ENCODE peak calls at places on chromosomes 7 and 10, in eight cellular contexts. W is heart right ventricle, D is pancreas, T is SK-N-SH, E is IMR-90, H is mesenchymal stem cell, J is mesendoderm, M is SJSA1. I is an unnamed sample. For H3K4me1, the result is how much of the 10 kb centered on the place peaks cover.

GRCh38 chr7:135335628-135336139 is 102.0 kb downstream of the STRA8 start:
- DNase-seq in W (no peak), D (peak), T (peak), E (peak), H (peak), J (peak), M (peak), I (peak)

GRCh38 chr10:21174670-21175495 is 277.8 kb upstream of the NEBL start:
- DNase-seq in W (no peak), D (no peak), T (no peak), E (no peak), H (peak), J (peak), M (no peak), I (no peak)

GRCh38 chr10:132696204-132696603 is 89.7 kb downstream of the NKX6-2 start:
- DNase-seq in W (no peak), D (no peak), T (no peak), E (no peak), H (no peak), J (no peak), M (no peak), I (peak)

GRCh38 chr10:125064681-125065492 is 95.5 kb downstream of the CTBP2 start:
- DNase-seq in W (no peak), D (no peak), T (no peak), E (peak), H (peak), J (peak), M (peak), I (no peak)

GRCh38 chr7:131543298-131543697 is 13.1 kb downstream of the PODXL start:
- DNase-seq in W (no peak), D (no peak), T (no peak), E (no peak), H (no peak), J (no peak), M (no peak), I (no peak)

GRCh38 chr7:115910541-115911164 is 119.9 kb downstream of the TFEC start:
- DNase-seq in W (no peak), D (no peak), T (peak), E (peak), H (peak), J (peak), M (peak), I (no peak)

GRCh38 chr7:116521046-116521664 is 3.7 kb upstream of the CAV1 start:
- DNase-seq in W (no peak), D (no peak), T (no peak), E (peak), H (peak), J (no peak), M (no peak), I (no peak)

GRCh38 chr10:2985729-2986232 is 81.6 kb upstream of the PFKP start:
- DNase-seq in W (no peak), D (peak), T (no peak), E (peak), H (peak), J (peak), M (peak), I (no peak)

GRCh38 chr7:33979807-33980355 is 74.5 kb downstream of the BMPER start:
- DNase-seq in W (no peak), D (no peak), T (no peak), E (peak), H (peak), J (peak), M (peak), I (no peak)

GRCh38 chr7:39691821-39692220 is 68.4 kb downstream of the RALA start:
- DNase-seq in W (no peak), D (no peak), T (no peak), E (peak), H (peak), J (no peak), M (peak), I (no peak)

GRCh38 chr7:114026486-114027089 is 107.8 kb upstream of the PPP1R3A start:
- DNase-seq in W (no peak), D (no peak), T (peak), E (peak), H (peak), J (peak), M (no peak), I (no peak)

GRCh38 chr10:69869291-69869841 is 67.7 kb downstream of the COL13A1 start:
- DNase-seq in W (no peak), D (no peak), T (peak), E (peak), H (peak), J (no peak), M (no peak), I (no peak)

GRCh38 chr7:108114117-108114841 is 15.9 kb downstream of the LAMB4 start:
- DNase-seq in W (no peak), D (peak), T (no peak), E (no peak), H (no peak), J (peak), M (no peak), I (no peak)

GRCh38 chr10:21692909-21693308 is 158.9 kb downstream of the MLLT10 start:
- DNase-seq in W (no peak), D (no peak), T (no peak), E (no peak), H (no peak), J (no peak), M (no peak), I (no peak)

GRCh38 chr10:115948415-115948814 is 324.6 kb downstream of the GFRA1 start:
- DNase-seq in W (no peak), D (no peak), T (no peak), E (peak), H (peak), J (peak), M (peak), I (no peak)

GRCh38 chr7:110857106-110857505 is 233.8 kb upstream of the LRRN3 start:
- DNase-seq in W (no peak), D (no peak), T (no peak), E (no peak), H (no peak), J (no peak), M (no peak), I (no peak)

GRCh38 chr10:93097386-93097785 is 23.7 kb downstream of the CYP26A1 start:
- DNase-seq in W (no peak), D (no peak), T (no peak), E (no peak), H (no peak), J (peak), M (no peak), I (no peak)

GRCh38 chr7:53473371-53473770 is 437.9 kb downstream of the POM121L12 start:
- DNase-seq in W (no peak), D (no peak), T (no peak), E (no peak), H (no peak), J (no peak), M (no peak), I (no peak)

GRCh38 chr7:153701678-153702077 is 350.5 kb upstream of the DPP6 start:
- DNase-seq in W (no peak), D (no peak), T (no peak), E (no peak), H (no peak), J (no peak), M (no peak), I (no peak)

GRCh38 chr10:10792681-10793080 is 225.0 kb upstream of the CELF2 start:
- DNase-seq in W (no peak), D (no peak), T (no peak), E (peak), H (peak), J (peak), M (peak), I (peak)

GRCh38 chr7:128672927-128673517 is 930 bp downstream of the GARIN1A start:
- DNase-seq in W (no peak), D (no peak), T (peak), E (peak), H (peak), J (peak), M (peak), I (no peak)

DNA sequence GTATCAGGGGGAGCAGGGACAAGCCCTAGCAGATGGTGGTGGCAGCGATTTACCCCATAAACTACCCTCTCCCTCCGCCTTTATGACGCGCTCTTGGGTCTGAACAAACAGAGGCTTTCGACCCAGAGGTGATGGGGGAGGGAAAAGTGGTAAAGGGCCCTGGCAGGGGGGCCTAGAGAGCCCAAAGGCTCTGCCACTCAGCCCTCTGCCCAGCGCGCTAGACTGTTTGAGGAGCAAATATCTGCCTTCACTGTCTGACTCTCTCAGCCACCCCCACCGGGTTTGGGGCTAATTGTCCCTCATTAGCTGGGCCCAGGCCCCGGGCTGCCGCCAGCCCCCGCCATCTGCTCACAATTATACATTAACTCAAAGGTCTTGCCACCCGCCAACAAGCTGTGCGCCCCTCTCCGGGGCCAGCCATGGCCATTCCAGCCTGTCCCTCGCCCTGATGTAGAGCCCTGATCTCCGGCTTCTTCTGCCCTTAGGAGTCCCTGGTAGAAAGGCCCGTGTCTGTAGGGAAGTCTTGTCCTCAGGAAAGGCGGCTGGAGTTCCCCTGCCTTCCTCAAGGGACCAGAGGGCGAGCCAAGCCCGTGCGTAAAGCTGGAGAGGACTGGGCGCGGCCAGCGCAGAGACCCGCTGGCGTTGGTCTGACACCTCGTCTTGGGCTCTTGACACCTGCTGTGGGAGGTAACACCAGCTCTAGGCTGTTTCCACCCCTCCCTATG is 1.9 kb upstream of the PAX4 start:
- DNase-seq in W (no peak), D (no peak), T (peak), E (no peak), H (peak), J (peak), M (no peak), I (no peak)
- H3K4me3 ChIP-seq in W (no peak), D (no peak), T (no peak), E (no peak), H (no peak), J (peak), M (no peak), I (no peak)

DNA sequence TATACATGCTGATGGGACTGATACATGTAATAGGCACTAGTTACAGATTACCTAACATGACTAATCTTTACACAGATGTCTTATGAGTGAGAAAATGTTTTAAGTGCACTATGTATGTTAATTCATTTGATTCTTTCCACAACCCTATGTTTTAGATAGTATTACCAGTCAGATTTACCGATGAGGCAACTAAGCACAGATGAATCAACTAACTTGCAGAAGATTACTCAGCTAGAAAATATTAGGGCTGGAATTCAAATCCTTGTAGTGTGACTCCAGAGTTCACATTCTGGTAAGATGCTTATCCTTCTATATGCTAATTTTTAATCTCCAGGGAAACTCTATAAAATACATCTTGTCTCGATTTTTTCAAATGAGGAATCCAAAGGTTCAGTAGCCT is 964.9 kb downstream of the REEP3 start:
- DNase-seq in W (no peak), D (no peak), T (no peak), E (peak), H (peak), J (no peak), M (no peak), I (no peak)
- H3K27ac ChIP-seq in W (no peak), D (no peak), T (no peak), E (no peak), H (no peak), J (no peak), M (no peak), I (no peak)

DNA sequence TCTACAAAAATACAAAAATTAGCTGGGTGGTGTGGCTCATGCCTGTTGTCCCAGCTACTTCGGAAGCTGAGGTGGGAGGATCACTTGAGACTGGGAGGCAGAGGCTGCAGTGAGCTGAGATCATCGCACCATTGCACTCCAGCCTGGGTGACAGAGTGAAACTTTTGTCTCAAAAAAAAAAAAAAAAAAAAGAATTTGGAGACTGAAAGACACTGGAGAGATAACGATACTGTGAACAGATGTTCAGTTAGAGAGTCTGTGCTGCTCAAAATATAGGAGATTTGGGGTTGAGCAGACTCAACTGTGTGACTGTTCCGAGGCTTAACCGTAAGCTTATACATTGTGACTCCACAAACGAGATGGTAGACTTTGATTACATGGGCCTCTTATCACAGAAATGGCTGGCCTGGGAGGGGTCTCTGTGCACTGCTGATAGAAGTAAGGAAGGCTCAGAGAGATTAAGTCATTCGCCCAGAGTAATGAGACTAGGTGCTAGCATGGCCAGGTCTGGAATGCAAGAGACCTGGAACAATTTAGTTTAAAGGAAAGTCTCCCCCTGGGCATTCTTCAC is 19.4 kb downstream of the WBP1L start:
- DNase-seq in W (no peak), D (no peak), T (no peak), E (no peak), H (no peak), J (peak), M (no peak), I (no peak)
- H3K4me1 ChIP-seq in W (under half), D (under half), T (under half), E (under half), H (under half), J (under half), M (under half), I (under half)

GRCh38 chr7:2402687-2403013 is 761 bp upstream of the CHST12 start:
- DNase-seq in W (no peak), D (no peak), T (no peak), E (no peak), H (no peak), J (no peak), M (no peak), I (no peak)
- H3K4me3 ChIP-seq in W (peak), D (peak), T (peak), E (peak), H (no peak), J (peak), M (peak), I (peak)

GRCh38 chr7:22083711-22084289 is 138.1 kb upstream of the CDCA7L start:
- DNase-seq in W (no peak), D (no peak), T (no peak), E (no peak), H (no peak), J (no peak), M (no peak), I (no peak)
- H3K27ac ChIP-seq in W (peak), D (peak), T (peak), E (peak), H (no peak), J (no peak), M (no peak), I (peak)

GRCh38 chr10:103622935-103623574 is 129.6 kb downstream of the NEURL1 start:
- DNase-seq in W (no peak), D (no peak), T (peak), E (no peak), H (no peak), J (no peak), M (no peak), I (no peak)
- H3K4me1 ChIP-seq in W (under half), D (under half), T (half or more), E (under half), H (under half), J (under half), M (under half), I (under half)

DNA sequence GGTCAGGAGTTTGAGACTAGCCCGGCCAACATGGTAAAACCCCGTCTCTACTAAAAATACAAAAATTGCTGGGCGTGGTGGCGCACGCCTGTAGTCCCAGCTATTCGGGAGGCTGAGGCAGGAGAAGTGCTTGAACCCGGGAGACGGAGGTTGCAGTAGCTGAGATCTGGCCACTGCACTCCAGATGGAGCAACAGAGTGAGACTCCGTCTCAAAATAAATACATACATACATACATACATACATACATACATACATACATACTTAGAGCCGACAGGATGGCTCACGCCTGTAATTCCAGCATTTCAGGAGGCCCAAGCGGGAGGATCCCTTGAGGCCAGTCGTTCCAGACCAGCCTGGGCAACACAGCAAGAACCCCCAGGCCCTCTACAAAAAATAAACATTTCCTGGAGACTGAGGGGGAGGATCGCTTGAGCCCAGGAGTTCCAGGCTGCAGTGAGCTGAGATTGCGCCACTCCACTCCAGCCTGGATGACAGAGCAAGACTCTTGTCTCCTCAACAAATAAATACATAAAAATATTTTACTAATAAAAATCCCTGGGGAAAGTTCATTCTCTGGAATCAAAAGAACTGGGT is 90.9 kb upstream of the TNRC18 start:
- DNase-seq in W (no peak), D (no peak), T (no peak), E (peak), H (peak), J (no peak), M (no peak), I (no peak)
- H3K4me3 ChIP-seq in W (peak), D (peak), T (peak), E (peak), H (no peak), J (no peak), M (peak), I (peak)

GRCh38 chr10:5829267-5829666 is 16.0 kb upstream of the GDI2 start:
- DNase-seq in W (no peak), D (peak), T (no peak), E (no peak), H (no peak), J (no peak), M (no peak), I (no peak)

GRCh38 chr10:5827841-5828240 is 14.6 kb upstream of the GDI2 start:
- DNase-seq in W (no peak), D (no peak), T (no peak), E (no peak), H (no peak), J (no peak), M (no peak), I (no peak)

GRCh38 chr10:5831446-5831782 is 18.2 kb upstream of the GDI2 start:
- DNase-seq in W (no peak), D (no peak), T (no peak), E (no peak), H (no peak), J (no peak), M (no peak), I (no peak)

GRCh38 chr10:5830629-5831445 is 17.6 kb upstream of the GDI2 start:
- DNase-seq in W (no peak), D (no peak), T (no peak), E (no peak), H (no peak), J (no peak), M (no peak), I (no peak)

GRCh38 chr10:5828725-5829124 is 15.5 kb upstream of the GDI2 start:
- DNase-seq in W (no peak), D (no peak), T (no peak), E (no peak), H (no peak), J (no peak), M (no peak), I (no peak)
- H3K27ac ChIP-seq in W (no peak), D (no peak), T (no peak), E (no peak), H (no peak), J (no peak), M (no peak), I (no peak)

DNA sequence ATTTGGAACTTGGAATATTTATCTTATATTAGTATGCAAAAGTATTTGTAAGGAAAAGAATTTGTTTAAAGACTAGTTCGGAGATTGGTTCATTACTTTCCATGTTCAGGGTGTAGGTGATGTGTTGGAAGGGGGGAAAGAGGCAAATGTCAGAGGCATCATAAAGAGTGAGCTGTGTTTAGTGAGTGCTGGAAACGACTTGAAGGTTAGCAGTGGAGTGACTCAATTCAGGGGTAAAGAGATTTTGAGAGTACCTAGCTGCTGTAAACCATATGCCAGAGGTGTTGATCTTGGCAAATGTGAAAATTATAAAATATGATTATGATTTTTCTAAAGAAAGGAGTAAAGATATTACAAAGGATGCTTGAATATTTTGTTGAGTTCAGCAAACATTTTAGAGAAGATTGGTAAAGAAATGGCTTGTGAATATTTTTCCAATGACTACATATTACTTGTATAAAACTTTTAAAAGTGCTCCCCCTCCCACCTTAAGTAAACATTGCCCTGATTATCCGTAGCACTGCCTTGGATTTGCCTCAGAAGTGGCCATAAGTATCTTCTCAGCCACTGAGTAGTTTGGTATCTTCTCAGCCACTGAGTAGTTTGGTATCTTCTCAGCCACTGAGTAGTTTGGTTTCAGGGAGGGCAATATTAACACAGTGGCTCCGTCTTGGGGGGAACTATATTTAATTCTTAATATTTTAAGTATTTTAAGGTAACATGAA is 51.5 kb downstream of the ZNRF2 start:
- DNase-seq in W (no peak), D (no peak), T (no peak), E (peak), H (no peak), J (no peak), M (no peak), I (no peak)
- H3K4me1 ChIP-seq in W (under half), D (under half), T (under half), E (under half), H (under half), J (under half), M (under half), I (under half)

DNA sequence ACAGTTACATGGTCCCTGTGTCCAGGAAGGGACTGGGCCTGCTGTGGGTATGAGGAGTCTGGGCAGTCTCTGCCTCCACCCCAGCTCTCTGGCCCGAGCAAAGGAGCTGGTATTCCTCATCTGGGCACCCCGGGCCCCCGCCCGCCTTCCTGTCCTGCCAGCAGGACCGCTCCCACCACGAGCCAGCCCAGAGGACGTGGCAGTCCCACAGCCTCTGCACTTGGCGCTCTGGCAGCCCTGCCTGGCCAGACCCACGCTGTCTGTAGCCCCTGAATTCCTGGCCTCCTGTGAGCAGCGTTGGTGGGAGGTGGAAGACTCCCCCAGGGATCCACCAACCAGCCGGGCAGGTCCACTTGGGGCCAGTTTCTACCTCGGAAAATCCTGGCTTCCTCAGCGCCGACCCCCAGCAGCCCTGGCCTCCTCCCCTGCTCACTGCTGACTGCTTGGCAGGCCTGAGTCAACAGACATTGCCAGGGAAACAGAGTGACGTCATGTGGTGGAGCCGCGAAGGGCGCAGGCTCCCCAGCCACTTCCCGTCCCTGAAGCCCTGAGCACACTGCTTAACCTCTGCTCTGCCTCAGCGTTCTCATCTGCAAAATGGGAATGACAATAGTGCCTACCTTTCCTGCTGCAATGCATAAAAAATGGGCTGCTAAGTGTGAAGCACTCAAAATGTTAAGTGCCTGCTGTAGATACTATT is 21.6 kb upstream of the LIMK1 start:
- DNase-seq in W (peak), D (peak), T (peak), E (peak), H (peak), J (peak), M (peak), I (no peak)
- H3K4me3 ChIP-seq in W (peak), D (peak), T (no peak), E (no peak), H (no peak), J (no peak), M (peak), I (no peak)

I was measured in RWPE2.